ENCODE peak calls at places on chromosomes 7 and 10, in five cellular contexts. One of them, this sample, is unnamed.

GRCh38 chr10:124037286-124037685 is 56.1 kb downstream of the CHST15 start:
- DNase-seq in HCT116: no peak
- DNase-seq in HT1080: no peak
- DNase-seq in natural killer cell: no peak
- DNase-seq in GM12865: no peak
- DNase-seq in this sample: no peak

GRCh38 chr7:158263964-158264748 is 323.5 kb downstream of the PTPRN2 start:
- DNase-seq in HCT116: no peak
- DNase-seq in HT1080: no peak
- DNase-seq in natural killer cell: no peak
- DNase-seq in GM12865: no peak
- DNase-seq in this sample: no peak

GRCh38 chr10:75400163-75400768 is 1.3 kb downstream of the ZNF503 start:
- DNase-seq in HCT116: no peak
- DNase-seq in HT1080: no peak
- DNase-seq in natural killer cell: no peak
- DNase-seq in GM12865: no peak
- DNase-seq in this sample: no peak

GRCh38 chr7:101602484-101603241 is 26.4 kb downstream of the MYL10 start:
- DNase-seq in HCT116: peak; percentile 59
- DNase-seq in HT1080: peak; percentile 67
- DNase-seq in natural killer cell: peak; percentile 61
- DNase-seq in GM12865: peak; percentile 75
- DNase-seq in this sample: peak; percentile 82

GRCh38 chr10:9596368-9596920 is 1421.2 kb upstream of the CELF2 start:
- DNase-seq in HCT116: no peak
- DNase-seq in HT1080: peak; percentile 93
- DNase-seq in natural killer cell: no peak
- DNase-seq in GM12865: no peak
- DNase-seq in this sample: no peak

GRCh38 chr10:128011059-128011979 is 104.4 kb downstream of the PTPRE start:
- DNase-seq in HCT116: peak; percentile 54
- DNase-seq in HT1080: peak; percentile 73
- DNase-seq in natural killer cell: peak; percentile 91
- DNase-seq in GM12865: peak; percentile 76
- DNase-seq in this sample: peak; percentile 83

GRCh38 chr7:1156782-1157535 is 3.0 kb downstream of the ZFAND2A start:
- DNase-seq in HCT116: no peak
- DNase-seq in HT1080: peak; percentile 80
- DNase-seq in natural killer cell: no peak
- DNase-seq in GM12865: no peak
- DNase-seq in this sample: peak; percentile 89

GRCh38 chr10:132666733-132667612 is 119.0 kb downstream of the NKX6-2 start:
- DNase-seq in HCT116: no peak
- DNase-seq in HT1080: peak; percentile 35
- DNase-seq in natural killer cell: no peak
- DNase-seq in GM12865: no peak
- DNase-seq in this sample: no peak

GRCh38 chr10:22003111-22003963 is at the start of gene DNAJC1:
- DNase-seq in HCT116: peak; percentile 87
- DNase-seq in HT1080: peak; percentile 94
- DNase-seq in natural killer cell: peak; percentile 96
- DNase-seq in GM12865: peak; percentile 98
- DNase-seq in this sample: peak; percentile 98

GRCh38 chr10:12975266-12975665 is 26.2 kb downstream of the CCDC3 start:
- DNase-seq in HCT116: no peak
- DNase-seq in HT1080: peak; percentile 15
- DNase-seq in natural killer cell: no peak
- DNase-seq in GM12865: peak; percentile 3
- DNase-seq in this sample: peak; percentile 22

GRCh38 chr7:103985565-103986126 is 3.8 kb downstream of the RELN start:
- DNase-seq in HCT116: no peak
- DNase-seq in HT1080: no peak
- DNase-seq in natural killer cell: no peak
- DNase-seq in GM12865: no peak
- DNase-seq in this sample: no peak

GRCh38 chr10:109895095-109895818 is 28.1 kb downstream of the XPNPEP1 start:
- DNase-seq in HCT116: no peak
- DNase-seq in HT1080: no peak
- DNase-seq in natural killer cell: no peak
- DNase-seq in GM12865: no peak
- DNase-seq in this sample: no peak

GRCh38 chr10:122650331-122650730 is 49.3 kb downstream of the C10orf120 start:
- DNase-seq in HCT116: no peak
- DNase-seq in HT1080: no peak
- DNase-seq in natural killer cell: no peak
- DNase-seq in GM12865: no peak
- DNase-seq in this sample: no peak

GRCh38 chr7:137538361-137538762 is 194.8 kb upstream of the PTN start:
- DNase-seq in HCT116: no peak
- DNase-seq in HT1080: peak; percentile 83
- DNase-seq in natural killer cell: no peak
- DNase-seq in GM12865: no peak
- DNase-seq in this sample: no peak

GRCh38 chr10:63213489-63213888 is 80.4 kb downstream of the NRBF2 start:
- DNase-seq in HCT116: no peak
- DNase-seq in HT1080: no peak
- DNase-seq in natural killer cell: no peak
- DNase-seq in GM12865: no peak
- DNase-seq in this sample: no peak

GRCh38 chr7:45495618-45496017 is 78.5 kb upstream of the ADCY1 start:
- DNase-seq in HCT116: no peak
- DNase-seq in HT1080: no peak
- DNase-seq in natural killer cell: no peak
- DNase-seq in GM12865: no peak
- DNase-seq in this sample: no peak

GRCh38 chr7:3244241-3244814 is 56.7 kb upstream of the SDK1 start:
- DNase-seq in HCT116: peak; percentile 47
- DNase-seq in HT1080: peak; percentile 80
- DNase-seq in natural killer cell: no peak
- DNase-seq in GM12865: no peak
- DNase-seq in this sample: peak; percentile 58

GRCh38 chr7:155190608-155191536 is 106.8 kb upstream of the INSIG1 start:
- DNase-seq in HCT116: no peak
- DNase-seq in HT1080: peak; percentile 21
- DNase-seq in natural killer cell: peak; percentile 66
- DNase-seq in GM12865: peak; percentile 56
- DNase-seq in this sample: peak; percentile 81

This sample was measured in Calu3.